ENCODE peak calls at places on chromosomes 1 and 21, in six cellular contexts. Q is fibroblast of pulmonary artery; Z is MV-4-11; V is uterus; O is CD8-positive, alpha-beta T cell; L is CD8-positive, alpha-beta memory T cell. K is an unnamed sample.

GRCh38 chr1:47507921-47508894 is 70.4 kb downstream of the FOXD2 start:
- DNase-seq in Q (no peak), Z (peak), V (peak), O (no peak), L (no peak), K (no peak)

GRCh38 chr1:82160036-82160435 is 359.3 kb downstream of the ADGRL2 start:
- DNase-seq in Q (no peak), Z (peak), V (no peak), O (no peak), L (no peak), K (no peak)

GRCh38 chr1:107936498-107937481 is 28.2 kb downstream of the VAV3 start:
- DNase-seq in Q (peak), Z (peak), V (no peak), O (peak), L (peak), K (peak)

GRCh38 chr1:6330410-6330827 is 63.1 kb downstream of the ACOT7 start:
- DNase-seq in Q (peak), Z (no peak), V (peak), O (no peak), L (no peak), K (no peak)

GRCh38 chr1:232322162-232322734 is 307.7 kb downstream of the SIPA1L2 start:
- DNase-seq in Q (no peak), Z (no peak), V (no peak), O (no peak), L (no peak), K (no peak)

GRCh38 chr1:183349201-183349711 is 68.9 kb downstream of the NMNAT2 start:
- DNase-seq in Q (peak), Z (no peak), V (no peak), O (no peak), L (no peak), K (no peak)

GRCh38 chr21:37877171-37877570 is 39.1 kb downstream of the KCNJ6 start:
- DNase-seq in Q (peak), Z (no peak), V (no peak), O (no peak), L (no peak), K (no peak)

GRCh38 chr1:192225713-192226112 is 67.5 kb downstream of the RGS18 start:
- DNase-seq in Q (peak), Z (peak), V (no peak), O (no peak), L (no peak), K (no peak)

GRCh38 chr1:204493145-204493881 is 1.3 kb downstream of the PIK3C2B start:
- DNase-seq in Q (peak), Z (peak), V (peak), O (peak), L (no peak), K (no peak)

GRCh38 chr1:116458695-116459094 is 85.7 kb downstream of the ATP1A1 start:
- DNase-seq in Q (no peak), Z (no peak), V (no peak), O (no peak), L (no peak), K (no peak)

GRCh38 chr1:26500488-26501175 is 28.4 kb downstream of the HMGN2 start:
- DNase-seq in Q (no peak), Z (no peak), V (peak), O (peak), L (peak), K (peak)

GRCh38 chr1:231694081-231694443 is 67.5 kb downstream of the DISC1 start:
- DNase-seq in Q (no peak), Z (no peak), V (no peak), O (no peak), L (no peak), K (no peak)

GRCh38 chr1:36253463-36253862 is 29.2 kb downstream of the THRAP3 start:
- DNase-seq in Q (peak), Z (no peak), V (no peak), O (no peak), L (no peak), K (no peak)

GRCh38 chr1:164719676-164720075 is 160.7 kb downstream of the PBX1 start:
- DNase-seq in Q (no peak), Z (no peak), V (no peak), O (no peak), L (no peak), K (no peak)

GRCh38 chr1:168320805-168321577 is 40.3 kb downstream of the TBX19 start:
- DNase-seq in Q (peak), Z (no peak), V (peak), O (no peak), L (no peak), K (no peak)

GRCh38 chr1:113021430-113022085 is 51.4 kb upstream of the LRIG2 start:
- DNase-seq in Q (peak), Z (peak), V (no peak), O (no peak), L (no peak), K (no peak)

GRCh38 chr1:201731142-201731541 is 97.8 kb upstream of the IPO9 start:
- DNase-seq in Q (no peak), Z (no peak), V (no peak), O (no peak), L (no peak), K (no peak)

GRCh38 chr1:61851849-61852692 is 109.8 kb downstream of the PATJ start:
- DNase-seq in Q (peak), Z (peak), V (no peak), O (peak), L (no peak), K (peak)

GRCh38 chr1:223363057-223363855 is 720 bp downstream of the SUSD4 start:
- DNase-seq in Q (peak), Z (no peak), V (no peak), O (peak), L (no peak), K (no peak)